ENCODE peak calls at places on chromosomes 4 and X, in ten cellular contexts. Q is AG08395; T is mesendoderm; S is heart right ventricle; G is stimulated activated CD8-positive, alpha-beta memory T cell treated with anti-CD3 and anti-CD28 coated beads, Interleukin-15, amount 100 ng/mL, for 4 hours; U is stimulated activated CD4-positive, alpha-beta T cell treated with anti-CD3 and anti-CD28 coated beads, TNF-alpha, amount 100 ng/mL, for 48 hours; R is pulmonary artery endothelial cell; X is NCI-H446; V is keratinocyte; W is CD8-positive, alpha-beta memory T cell. P is an unnamed sample.
A peak's percentile ranks its signal among the peaks of the same experiment; 100 is the strongest.

GRCh38 chr4:6419452-6420028 is 52.9 kb downstream of the PPP2R2C start:
- DNase-seq in G (no peak), Q (peak; percentile 17), R (no peak), S (no peak), U (no peak), T (no peak), X (no peak), W (no peak), V (no peak), P (no peak)

GRCh38 chr4:5749568-5749967 is 38.6 kb downstream of the EVC start:
- DNase-seq in W (no peak), R (no peak), T (no peak), G (no peak), V (no peak), Q (no peak), S (no peak), U (no peak), X (no peak), P (no peak)

GRCh38 chrX:19347916-19348315 is 4.2 kb downstream of the PDHA1 start:
- DNase-seq in X (no peak), T (no peak), V (no peak), U (no peak), G (no peak), S (no peak), W (no peak), R (no peak), Q (no peak), P (no peak)

GRCh38 chr4:5826437-5827107 is 66.3 kb downstream of the CRMP1 start:
- DNase-seq in R (no peak), U (no peak), T (no peak), X (no peak), W (no peak), S (no peak), Q (no peak), V (no peak), G (no peak), P (no peak)

GRCh38 chrX:120456973-120457372 is 12.1 kb downstream of the LAMP2 start:
- DNase-seq in S (no peak), U (no peak), G (no peak), X (no peak), V (no peak), W (no peak), Q (peak; percentile 17), R (no peak), T (no peak), P (no peak)

GRCh38 chrX:39953879-39954278 is 143.9 kb downstream of the BCOR start:
- DNase-seq in G (no peak), R (no peak), W (no peak), Q (no peak), T (no peak), S (peak; percentile 61), X (no peak), U (no peak), V (no peak), P (peak; percentile 87)

GRCh38 chr4:83297548-83298260 is 13.1 kb upstream of the COQ2 start:
- DNase-seq in Q (no peak), S (no peak), X (no peak), R (no peak), G (no peak), V (no peak), T (no peak), U (no peak), W (no peak), P (no peak)

GRCh38 chr4:10606483-10607155 is 77.9 kb downstream of the CLNK start:
- DNase-seq in W (no peak), G (no peak), S (no peak), T (no peak), X (no peak), V (no peak), U (no peak), Q (no peak), R (no peak), P (no peak)

GRCh38 chr4:135508006-135508714 is 1306.6 kb upstream of the PABPC4L start:
- DNase-seq in T (peak; percentile 14), V (no peak), U (no peak), X (no peak), W (no peak), G (no peak), S (no peak), R (no peak), Q (no peak), P (no peak)

GRCh38 chrX:77431227-77431626 is 16.0 kb upstream of the FGF16 start:
- DNase-seq in R (no peak), X (no peak), U (no peak), G (no peak), V (no peak), Q (peak; percentile 69), W (no peak), T (peak; percentile 26), S (no peak), P (no peak)

GRCh38 chr4:10121568-10122097 is 5.0 kb upstream of the WDR1 start:
- DNase-seq in Q (no peak), V (no peak), T (no peak), U (no peak), W (no peak), S (no peak), G (no peak), R (no peak), X (no peak), P (no peak)

GRCh38 chr4:170772429-170772828 is 682.7 kb upstream of the AADAT start:
- DNase-seq in U (no peak), S (no peak), V (no peak), R (no peak), X (no peak), G (no peak), W (no peak), Q (no peak), T (no peak), P (no peak)